ENCODE peak calls at places on chromosomes 16 and 17, in five cellular contexts. W, X, Q, S and N are unnamed samples.

GRCh38 chr17:67365762-67366192 is 600 bp downstream of the PSMD12 start:
- DNase-seq in W (no peak), X (no peak), Q (no peak), S (peak), N (no peak)

GRCh38 chr17:61352408-61352770 is 47.3 kb upstream of the TBX2 start:
- DNase-seq in W (no peak), X (no peak), Q (no peak), S (peak), N (no peak)

GRCh38 chr17:16428098-16428882 is 12.9 kb downstream of the TRPV2 start:
- DNase-seq in W (no peak), X (peak), Q (peak), S (peak), N (no peak)

GRCh38 chr17:73902416-73903181 is 258.4 kb upstream of the SDK2 start:
- DNase-seq in W (no peak), X (no peak), Q (no peak), S (no peak), N (no peak)

GRCh38 chr16:13333336-13333735 is 431.9 kb downstream of the SHISA9 start:
- DNase-seq in W (no peak), X (no peak), Q (no peak), S (no peak), N (no peak)

GRCh38 chr17:78781339-78782304 is at the start of gene CYTH1:
- DNase-seq in W (peak), X (peak), Q (no peak), S (peak), N (peak)

GRCh38 chr17:7060165-7060890 is 16.4 kb upstream of the SLC16A11 start:
- DNase-seq in W (no peak), X (no peak), Q (no peak), S (peak), N (no peak)

GRCh38 chr17:1871743-1872142 is 41.9 kb downstream of the RPA1 start:
- DNase-seq in W (no peak), X (no peak), Q (no peak), S (no peak), N (no peak)

GRCh38 chr16:51109173-51109572 is 41.9 kb downstream of the SALL1 start:
- DNase-seq in W (no peak), X (no peak), Q (no peak), S (no peak), N (no peak)

GRCh38 chr16:57372372-57373116 is at the start of gene CX3CL1:
- DNase-seq in W (peak), X (no peak), Q (peak), S (peak), N (no peak)

GRCh38 chr16:19559242-19559910 is 3.9 kb downstream of the VPS35L start:
- DNase-seq in W (no peak), X (no peak), Q (no peak), S (peak), N (no peak)

GRCh38 chr17:81494984-81495383 is 17.6 kb downstream of the ACTG1 start:
- DNase-seq in W (no peak), X (no peak), Q (no peak), S (no peak), N (no peak)

GRCh38 chr16:8892101-8892575 is 10.0 kb downstream of the LITAFD start:
- DNase-seq in W (peak), X (no peak), Q (no peak), S (no peak), N (no peak)

GRCh38 chr17:54085934-54086333 is 263.2 kb downstream of the KIF2B start:
- DNase-seq in W (no peak), X (no peak), Q (no peak), S (no peak), N (no peak)

GRCh38 chr17:6092923-6093468 is 22.8 kb downstream of the WSCD1 start:
- DNase-seq in W (no peak), X (no peak), Q (no peak), S (no peak), N (no peak)

GRCh38 chr17:10730956-10731879 is 1.4 kb upstream of the TMEM220 start:
- DNase-seq in W (peak), X (no peak), Q (no peak), S (no peak), N (no peak)

GRCh38 chr16:2482181-2483107 is 7.5 kb downstream of the TBC1D24 start:
- DNase-seq in W (peak), X (no peak), Q (peak), S (peak), N (no peak)

GRCh38 chr17:75846701-75847594 is 2.7 kb upstream of the UNC13D start:
- DNase-seq in W (peak), X (no peak), Q (no peak), S (no peak), N (no peak)

GRCh38 chr17:47889734-47890529 is 6.1 kb upstream of the SP2 start:
- DNase-seq in W (peak), X (peak), Q (peak), S (peak), N (peak)

GRCh38 chr17:81304196-81305015 is 9.3 kb upstream of the SLC38A10 start:
- DNase-seq in W (no peak), X (no peak), Q (no peak), S (no peak), N (no peak)

GRCh38 chr16:50183316-50183715 is 30.2 kb downstream of the TENT4B start:
- DNase-seq in W (no peak), X (no peak), Q (no peak), S (peak), N (no peak)

GRCh38 chr17:82107341-82107860 is 9.4 kb upstream of the FASN start:
- DNase-seq in W (peak), X (no peak), Q (no peak), S (no peak), N (no peak)

GRCh38 chr17:53924530-53925455 is 102.1 kb downstream of the KIF2B start:
- DNase-seq in W (no peak), X (no peak), Q (no peak), S (no peak), N (no peak)

GRCh38 chr17:41324180-41325075 is 8.9 kb upstream of the KRTAP17-1 start:
- DNase-seq in W (no peak), X (no peak), Q (no peak), S (peak), N (no peak)

GRCh38 chr17:58192612-58193011 is at the start of gene EPX:
- DNase-seq in W (no peak), X (no peak), Q (no peak), S (no peak), N (no peak)

GRCh38 chr17:17758443-17758842 is 77.2 kb downstream of the RAI1 start:
- DNase-seq in W (no peak), X (no peak), Q (no peak), S (no peak), N (no peak)

GRCh38 chr17:66220079-66220835 is 9.0 kb downstream of the APOH start:
- DNase-seq in W (no peak), X (no peak), Q (no peak), S (no peak), N (no peak)

GRCh38 chr16:72455743-72456659 is 284.0 kb upstream of the PMFBP1 start:
- DNase-seq in W (no peak), X (no peak), Q (no peak), S (no peak), N (no peak)

GRCh38 chr16:21223787-21224186 is 9.7 kb upstream of the ANKS4B start:
- DNase-seq in W (no peak), X (no peak), Q (no peak), S (no peak), N (no peak)

GRCh38 chr16:5028950-5029475 is 4.7 kb downstream of the NAGPA start:
- DNase-seq in W (no peak), X (no peak), Q (no peak), S (no peak), N (no peak)

GRCh38 chr17:8221663-8222379 is 11.4 kb upstream of the AURKB start:
- DNase-seq in W (peak), X (peak), Q (peak), S (peak), N (peak)

GRCh38 chr17:46061435-46061834 is 62.4 kb downstream of the STH start:
- DNase-seq in W (no peak), X (no peak), Q (no peak), S (peak), N (no peak)

GRCh38 chr16:57865746-57866528 is 63.6 kb upstream of the KIFC3 start:
- DNase-seq in W (no peak), X (no peak), Q (no peak), S (no peak), N (no peak)

GRCh38 chr17:80777274-80777673 is 214.4 kb upstream of the CHMP6 start:
- DNase-seq in W (no peak), X (no peak), Q (no peak), S (no peak), N (no peak)

GRCh38 chr17:39676198-39676819 is 8.1 kb downstream of the PNMT start:
- DNase-seq in W (peak), X (peak), Q (no peak), S (no peak), N (peak)

GRCh38 chr17:14337596-14338079 is 36.8 kb downstream of the HS3ST3B1 start:
- DNase-seq in W (no peak), X (no peak), Q (no peak), S (no peak), N (no peak)

GRCh38 chr16:425082-425718 is at the start of gene RAB11FIP3:
- DNase-seq in W (peak), X (peak), Q (peak), S (peak), N (peak)

GRCh38 chr16:13873835-13874438 is 46.0 kb upstream of the ERCC4 start:
- DNase-seq in W (no peak), X (no peak), Q (no peak), S (peak), N (no peak)

GRCh38 chr17:1227917-1228751 is 42.1 kb upstream of the BHLHA9 start:
- DNase-seq in W (peak), X (no peak), Q (no peak), S (no peak), N (peak)

GRCh38 chr17:62591323-62591722 is 36.1 kb upstream of the MRC2 start:
- DNase-seq in W (no peak), X (no peak), Q (no peak), S (no peak), N (no peak)

GRCh38 chr16:16871196-16871595 is 492.3 kb downstream of the NPIPA7 start:
- DNase-seq in W (no peak), X (no peak), Q (no peak), S (no peak), N (no peak)
- TF ChIP-seq CTCF in W (no peak), X (no peak), Q (no peak), S (no peak), N (no peak)

GRCh38 chr16:84088695-84089395 is 27.9 kb downstream of the MBTPS1 start:
- DNase-seq in W (no peak), X (peak), Q (no peak), S (no peak), N (no peak)
- TF ChIP-seq CTCF in W (no peak), X (peak), Q (no peak), S (no peak), N (no peak)

DNA sequence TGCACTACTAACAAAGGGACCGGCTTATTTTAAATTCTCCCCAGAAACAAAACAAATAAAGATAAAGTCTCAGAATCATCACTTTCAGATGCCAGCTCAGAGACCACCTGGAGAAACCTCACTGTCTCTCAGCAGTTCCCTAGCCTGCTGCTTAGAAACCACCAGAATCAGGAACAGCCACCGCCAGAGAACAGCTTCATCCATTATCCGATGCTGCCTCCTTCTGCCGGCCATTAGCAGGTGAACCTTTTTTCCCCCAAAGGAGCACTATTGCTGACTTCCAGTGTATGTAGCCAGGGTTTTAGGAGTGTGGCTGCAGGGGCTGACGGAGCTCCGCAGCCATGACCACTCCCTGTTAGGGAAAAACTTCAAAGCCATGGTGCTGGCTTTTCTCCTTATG is 171.2 kb upstream of the DYNLRB2 start:
- DNase-seq in W (no peak), X (no peak), Q (no peak), S (peak), N (no peak)
- TF ChIP-seq CTCF in W (peak), X (no peak), Q (no peak), S (peak), N (no peak)

DNA sequence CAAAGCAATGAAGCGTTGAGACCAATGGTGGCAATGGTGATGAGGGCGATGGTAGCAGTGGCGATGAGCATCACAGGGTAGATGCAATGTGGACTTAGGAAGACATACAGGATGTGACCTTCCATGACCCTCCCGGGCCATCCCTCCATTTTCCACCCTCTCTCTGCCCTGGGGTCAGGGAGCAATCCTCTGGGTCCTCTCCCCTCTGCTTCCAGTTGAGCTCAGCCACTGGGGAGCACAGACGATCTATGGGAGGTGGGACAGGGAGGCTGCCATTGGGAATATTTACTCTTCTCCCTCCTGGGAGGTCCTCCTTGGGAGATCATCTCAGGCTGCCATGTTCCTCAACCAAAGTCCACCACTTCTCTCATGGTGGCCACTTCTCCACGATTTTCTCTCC is 260.7 kb upstream of the FOXF1 start:
- DNase-seq in W (no peak), X (no peak), Q (no peak), S (no peak), N (no peak)
- TF ChIP-seq CTCF in W (no peak), X (no peak), Q (no peak), S (no peak), N (no peak)

DNA sequence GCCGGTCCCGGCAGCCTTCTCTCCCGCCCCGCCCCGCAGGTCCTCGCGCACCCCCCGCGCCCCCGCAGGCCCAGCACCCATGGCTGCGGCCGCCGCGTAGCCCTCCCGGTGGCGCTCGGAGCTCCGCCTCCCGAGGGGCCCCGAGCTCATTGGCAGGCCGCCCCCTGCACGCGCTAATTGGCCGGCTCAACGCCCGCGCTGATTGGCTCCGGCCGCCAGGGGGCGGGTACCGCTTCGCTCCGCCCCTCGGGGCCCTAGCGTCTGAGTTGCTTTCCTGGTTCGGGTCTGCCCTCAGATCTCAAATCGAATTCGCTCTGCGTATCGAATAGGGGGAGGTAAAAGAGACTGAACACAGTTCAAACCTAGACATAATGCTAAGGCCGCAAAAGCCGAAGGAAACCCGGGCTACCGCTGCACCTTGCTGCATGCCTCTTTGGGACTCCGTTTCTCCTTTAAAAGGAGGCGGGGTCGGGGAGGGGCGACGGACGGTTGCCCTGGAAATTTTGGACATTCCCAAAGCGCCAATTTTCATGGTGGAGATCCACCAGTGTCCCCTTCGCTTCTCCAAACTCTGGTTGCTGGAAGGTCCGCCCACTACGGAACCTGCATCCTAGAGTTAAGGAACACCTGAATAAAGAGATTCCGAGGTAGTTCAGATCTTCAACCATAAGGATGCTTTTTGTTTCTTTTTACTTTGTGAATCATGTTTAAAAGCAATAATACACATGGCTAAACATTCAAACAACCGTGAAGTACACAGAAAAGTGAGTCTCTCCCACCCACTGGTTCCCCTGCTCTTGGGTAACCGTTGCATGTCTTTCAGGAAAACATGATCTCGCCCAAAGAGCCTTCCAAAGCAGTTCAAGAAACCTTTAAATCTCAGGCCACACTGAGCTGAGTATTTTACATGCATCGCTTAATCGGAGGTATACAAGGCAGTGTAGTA is at the start of gene DEXI:
- DNase-seq in W (peak), X (peak), Q (peak), S (peak), N (peak)
- TF ChIP-seq CTCF in W (peak), X (no peak), Q (peak), S (no peak), N (no peak)

GRCh38 chr16:88667496-88667895 is 4.6 kb upstream of the MVD start:
- DNase-seq in W (no peak), X (no peak), Q (no peak), S (no peak), N (no peak)
- TF ChIP-seq CTCF in W (no peak), X (no peak), Q (no peak), S (no peak), N (no peak)

DNA sequence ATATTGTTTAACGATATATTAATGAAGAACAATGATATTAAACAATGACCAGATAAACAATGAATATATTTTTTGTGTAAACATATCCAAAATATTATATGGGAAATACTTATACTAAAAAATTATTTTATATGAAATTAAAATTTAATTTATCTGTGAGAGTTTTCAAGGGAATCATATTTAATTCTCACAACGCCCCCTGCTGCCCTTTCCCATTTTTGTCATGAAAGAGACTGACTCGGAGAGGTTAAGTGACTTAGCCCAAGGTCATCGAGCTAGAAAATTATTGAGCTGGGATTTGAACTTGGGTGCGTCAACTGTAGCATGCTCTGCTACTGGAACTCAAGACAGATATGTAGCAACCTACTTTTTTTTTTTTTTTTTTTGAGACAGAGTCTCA is 7.2 kb upstream of the MYCBPAP start:
- DNase-seq in W (no peak), X (peak), Q (no peak), S (no peak), N (no peak)
- TF ChIP-seq CTCF in W (peak), X (peak), Q (peak), S (peak), N (peak)

DNA sequence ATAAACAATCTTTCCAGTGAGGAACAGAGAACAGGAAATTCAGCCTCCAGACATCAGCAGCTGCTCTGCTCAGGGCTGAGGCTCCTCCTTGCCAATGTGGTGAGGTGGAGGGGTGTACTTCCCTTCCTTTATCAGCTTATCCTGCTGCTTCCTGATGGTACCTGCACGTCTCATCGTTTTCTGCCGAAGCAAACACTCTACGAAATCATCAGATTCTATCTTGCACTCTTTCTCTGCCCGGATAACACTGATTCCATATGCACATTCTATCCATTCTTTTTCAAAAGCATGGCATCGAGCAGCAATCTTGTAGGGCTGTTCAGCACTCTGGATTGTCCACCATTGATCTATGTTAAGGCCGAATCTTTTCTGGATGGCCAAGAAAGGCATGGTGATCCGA is 15.4 kb upstream of the SEZ6 start:
- DNase-seq in W (no peak), X (no peak), Q (no peak), S (no peak), N (no peak)
- TF ChIP-seq CTCF in W (no peak), X (no peak), Q (no peak), S (no peak), N (no peak)

DNA sequence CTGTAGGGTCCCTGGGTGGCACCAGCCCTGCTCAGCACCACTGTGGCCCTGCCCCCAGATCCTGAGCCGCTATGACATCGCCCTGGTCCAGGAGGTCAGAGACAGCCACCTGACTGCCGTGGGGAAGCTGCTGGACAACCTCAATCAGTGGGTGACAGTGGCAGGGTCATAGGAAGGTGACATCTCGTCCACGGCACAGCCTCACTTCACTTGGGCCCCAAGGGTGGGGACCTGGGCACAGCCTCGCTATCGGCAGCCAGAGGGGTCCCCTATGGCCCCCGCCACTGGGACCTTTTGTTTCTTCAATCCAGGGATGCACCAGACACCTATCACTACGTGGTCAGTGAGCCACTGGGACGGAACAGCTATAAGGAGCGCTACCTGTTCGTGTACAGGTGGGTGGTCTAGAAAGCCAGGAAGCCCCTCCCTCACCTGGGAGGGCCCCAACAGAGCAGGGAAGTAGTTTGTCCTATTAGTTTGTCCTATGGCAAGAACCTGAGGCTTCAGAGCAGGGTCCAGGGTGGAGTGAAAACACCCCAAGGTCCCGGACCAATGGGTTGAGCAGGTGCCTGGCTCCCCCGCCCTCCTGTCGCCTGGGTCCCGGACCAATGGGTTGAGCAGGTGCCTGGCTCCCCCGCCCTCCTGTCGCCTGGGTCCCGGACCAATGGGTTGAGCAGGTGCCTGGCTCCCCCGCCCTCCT is 1.4 kb downstream of the DNASE1 start:
- DNase-seq in W (peak), X (no peak), Q (no peak), S (no peak), N (no peak)
- TF ChIP-seq CTCF in W (no peak), X (no peak), Q (no peak), S (no peak), N (no peak)